ENCODE peak calls at places on chromosomes 7 and 10, in four cellular contexts. X is K562, J is HepG2, B is GM12878. K is an unnamed sample.

GRCh38 chr10:87767253-87767652 is 50.8 kb downstream of the ATAD1 start:
- DNase-seq in J (no peak), B (no peak), X (no peak), K (peak)

GRCh38 chr10:35379226-35380137 is 43.2 kb downstream of the CCNY start:
- DNase-seq in B (peak), J (no peak), X (peak), K (peak)

GRCh38 chr7:94656925-94657731 is 1.2 kb upstream of the SGCE start:
- DNase-seq in X (no peak), B (no peak), J (no peak), K (no peak)

GRCh38 chr7:109879429-109879828 is 1211.5 kb upstream of the LRRN3 start:
- DNase-seq in B (no peak), J (no peak), X (no peak), K (no peak)

GRCh38 chr10:22434521-22434920 is 89.2 kb downstream of the SPAG6 start:
- DNase-seq in B (no peak), J (no peak), X (no peak), K (no peak)

GRCh38 chr10:32171213-32171612 is 115.0 kb upstream of the KIF5B start:
- DNase-seq in X (no peak), B (no peak), J (peak), K (no peak)

GRCh38 chr7:80284848-80285247 is 150.2 kb downstream of the GNAI1 start:
- DNase-seq in B (no peak), X (no peak), J (no peak), K (no peak)

GRCh38 chr7:1902231-1902855 is 232.3 kb downstream of the ELFN1 start:
- DNase-seq in J (no peak), X (no peak), B (no peak), K (peak)

GRCh38 chr10:72389022-72389421 is 34.3 kb upstream of the DNAJB12 start:
- DNase-seq in J (no peak), X (no peak), B (no peak), K (no peak)

GRCh38 chr10:127919418-127920191 is 12.7 kb downstream of the PTPRE start:
- DNase-seq in J (no peak), B (no peak), X (no peak), K (peak)

GRCh38 chr7:144834516-144835165 is 1.2 kb downstream of the TPK1 start:
- DNase-seq in X (peak), B (peak), J (no peak), K (no peak)

GRCh38 chr7:97016392-97017196 is 8.0 kb downstream of the DLX5 start:
- DNase-seq in X (no peak), B (no peak), J (peak), K (peak)
- TF ChIP-seq ATF2 in X (no peak), B (no peak), J (peak), K (no peak)

GRCh38 chr7:78528964-78529363 is 730.4 kb downstream of the PHTF2 start:
- DNase-seq in B (no peak), X (no peak), J (no peak), K (no peak)

GRCh38 chr7:78529392-78529791 is 730.8 kb downstream of the PHTF2 start:
- DNase-seq in J (no peak), B (no peak), X (no peak), K (no peak)

GRCh38 chr7:78535655-78536054 is 737.1 kb downstream of the PHTF2 start:
- DNase-seq in X (peak), J (no peak), B (no peak), K (no peak)

GRCh38 chr7:78530351-78530750 is 731.8 kb downstream of the PHTF2 start:
- DNase-seq in J (peak), B (no peak), X (no peak), K (no peak)
- TF ChIP-seq CBFB in J (no peak), B (no peak), X (no peak), K (no peak)

GRCh38 chr10:1422275-1422674 is 315.1 kb downstream of the ADARB2 start:
- DNase-seq in X (no peak), B (no peak), J (no peak), K (no peak)

GRCh38 chr10:1426786-1427185 is 310.5 kb downstream of the ADARB2 start:
- DNase-seq in X (no peak), B (no peak), J (no peak), K (no peak)

GRCh38 chr10:1424648-1425047 is 312.7 kb downstream of the ADARB2 start:
- DNase-seq in X (no peak), B (no peak), J (no peak), K (no peak)

GRCh38 chr10:1423676-1424253 is 313.6 kb downstream of the ADARB2 start:
- DNase-seq in J (no peak), X (no peak), B (no peak), K (no peak)

DNA sequence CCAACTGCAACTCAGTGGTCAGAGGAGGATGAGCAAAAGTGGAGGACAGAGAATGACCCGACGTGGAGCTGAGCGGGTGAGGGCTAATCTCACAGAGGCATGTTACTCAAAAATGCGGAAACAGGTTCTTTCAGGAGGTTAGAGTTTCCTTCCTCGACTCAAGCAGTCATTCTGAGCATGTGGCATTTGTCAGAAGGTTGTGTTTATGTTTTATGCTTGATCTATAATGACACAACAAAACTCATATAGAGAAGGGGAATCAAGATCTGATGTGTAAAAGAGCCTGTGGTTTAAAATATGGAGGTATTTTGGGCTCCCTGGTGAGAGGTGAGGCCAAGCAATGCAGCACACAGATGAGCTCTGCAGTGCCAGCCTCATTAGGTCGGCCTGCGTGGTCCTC is 311.4 kb downstream of the ADARB2 start:
- DNase-seq in B (peak), X (no peak), J (no peak), K (no peak)
- TF ChIP-seq ATF2 in B (no peak), X (no peak), J (no peak), K (no peak)

DNA sequence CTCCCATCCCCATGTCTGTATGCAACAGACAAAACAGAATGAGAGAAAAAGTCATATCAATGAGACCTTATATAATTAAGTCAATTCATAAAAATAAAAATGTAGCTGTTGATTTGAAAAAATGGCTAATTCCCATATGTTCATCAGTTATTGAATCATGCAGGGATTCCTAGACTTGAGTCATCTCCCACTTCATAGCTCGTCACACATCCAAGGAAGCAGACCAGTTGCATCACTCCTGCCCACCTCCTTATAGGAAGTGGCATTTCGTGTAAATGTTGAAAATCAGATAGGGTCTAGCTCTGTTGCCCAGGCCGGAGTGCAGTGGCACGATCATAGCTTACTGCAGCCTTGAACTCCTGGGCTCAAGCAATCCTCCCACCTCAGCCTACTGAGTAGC is 56.1 kb upstream of the SH2B2 start:
- DNase-seq in B (no peak), J (no peak), X (no peak), K (no peak)
- TF ChIP-seq CBFB in B (no peak), J (no peak), X (no peak), K (no peak)

DNA sequence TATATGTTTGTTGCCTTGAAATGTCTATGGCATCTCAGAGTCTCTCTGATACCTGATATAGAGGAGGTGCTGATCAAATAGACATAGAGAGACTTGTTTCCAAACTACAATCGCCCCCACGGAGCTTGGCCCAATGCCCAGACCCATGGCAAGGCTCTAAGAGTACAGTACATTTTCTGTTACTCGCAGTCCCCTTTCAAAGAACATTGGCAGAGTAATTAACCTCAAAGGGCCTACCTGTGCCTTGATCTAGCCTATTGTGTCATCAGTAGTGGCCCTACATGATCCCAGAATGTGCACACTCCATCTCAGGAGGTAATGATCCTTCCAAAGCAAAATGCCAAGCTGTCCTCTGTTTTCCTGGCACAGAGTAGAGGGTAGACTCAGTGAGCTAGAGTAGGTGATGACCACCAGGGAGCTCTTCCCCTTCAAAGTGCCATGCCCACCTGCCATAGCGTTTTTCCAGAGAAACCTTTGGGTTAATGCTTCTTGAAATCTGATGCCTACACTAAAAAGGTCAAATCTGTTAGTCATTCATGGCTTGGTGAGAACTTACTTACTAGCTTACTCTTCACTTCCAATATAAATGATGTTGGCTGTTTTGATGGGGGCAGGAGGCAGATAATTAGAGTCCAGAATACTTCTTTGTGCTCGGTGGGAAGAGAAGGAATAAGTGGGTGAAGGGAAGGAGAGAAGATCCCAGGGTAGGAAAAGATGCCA is 41.2 kb upstream of the ACSL5 start:
- DNase-seq in B (no peak), J (peak), X (no peak), K (no peak)
- TF ChIP-seq ATF2 in B (no peak), J (no peak), X (no peak), K (no peak)

GRCh38 chr7:55521543-55522267 is 50.6 kb downstream of the VOPP1 start:
- DNase-seq in X (no peak), J (no peak), B (no peak), K (no peak)
- TF ChIP-seq CBFB in X (no peak), J (no peak), B (no peak), K (no peak)

GRCh38 chr7:112204776-112205347 is 1.3 kb downstream of the DOCK4 start:
- DNase-seq in B (no peak), X (no peak), J (no peak), K (no peak)

GRCh38 chr7:112204072-112204775 is 2.0 kb downstream of the DOCK4 start:
- DNase-seq in J (no peak), B (no peak), X (no peak), K (no peak)

GRCh38 chr7:112201421-112201820 is 4.8 kb downstream of the DOCK4 start:
- DNase-seq in X (no peak), J (no peak), B (no peak), K (no peak)

GRCh38 chr7:112201839-112202238 is 4.4 kb downstream of the DOCK4 start:
- DNase-seq in B (no peak), X (no peak), J (no peak), K (no peak)

GRCh38 chr7:112202819-112203218 is 3.4 kb downstream of the DOCK4 start:
- DNase-seq in J (peak), B (no peak), X (no peak), K (no peak)
- TF ChIP-seq ATF2 in J (no peak), B (no peak), X (no peak), K (no peak)

GRCh38 chr10:95329296-95329695 is 38.5 kb upstream of the PDLIM1 start:
- DNase-seq in J (no peak), B (no peak), X (no peak), K (no peak)
- TF ChIP-seq CBFB in J (no peak), B (no peak), X (no peak), K (no peak)

DNA sequence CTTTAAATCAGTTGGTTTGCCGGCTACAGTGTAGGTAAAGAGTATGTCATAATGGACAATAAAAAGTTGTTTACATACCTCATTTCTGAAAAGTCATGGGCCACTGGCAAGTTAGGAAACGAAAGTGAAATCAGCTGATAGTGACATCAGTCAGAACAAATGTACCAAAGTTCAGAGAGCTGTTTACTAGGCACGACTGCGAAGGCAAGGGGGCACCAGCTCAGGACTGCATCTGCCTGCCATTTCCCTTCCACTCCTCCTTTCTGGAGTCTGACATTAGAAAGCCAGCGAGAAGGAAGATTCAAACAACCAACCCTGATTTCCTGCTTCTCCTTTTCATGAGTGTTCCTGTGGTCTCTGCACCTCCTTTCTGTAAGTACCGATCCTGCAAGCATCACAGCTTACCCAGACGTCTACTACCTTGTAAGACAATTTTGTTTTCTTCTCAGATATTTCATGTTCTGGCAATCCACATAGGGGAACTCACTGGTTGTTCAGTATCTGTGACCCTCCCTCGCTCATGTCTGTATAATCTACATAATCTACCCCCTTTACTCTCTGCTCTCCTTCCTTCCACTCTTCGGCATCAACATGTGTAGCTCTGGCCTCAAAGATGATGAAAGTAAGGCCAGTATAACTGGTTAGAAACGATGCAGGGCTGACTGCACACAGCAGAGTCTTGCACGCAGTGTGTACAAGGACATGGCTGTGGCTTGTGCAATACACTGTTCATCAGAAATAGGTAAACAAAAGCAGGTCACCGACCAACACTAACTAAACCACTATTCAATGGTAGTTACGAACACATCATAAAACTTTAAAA is at the start of gene TMEM140:
- DNase-seq in J (peak), X (peak), B (peak), K (no peak)
- TF ChIP-seq ATF2 in J (peak), X (no peak), B (peak), K (no peak)

K was measured in WTC11.